ENCODE peak calls at places on chromosomes 4 and X, in seven cellular contexts. A is adrenal gland, F is IMR-90, G is Peyer's patch, K is transverse colon, E is K562, V is H54. Y is an unnamed sample.
A peak's percentile ranks its signal among the peaks of the same experiment; 100 is the strongest.

GRCh38 chr4:150229538-150229937 is 151.3 kb downstream of the DCLK2 start:
- DNase-seq in E (no peak), F (peak; percentile 93), G (no peak), A (no peak), K (no peak), V (no peak), Y (no peak)

GRCh38 chr4:19888587-19888986 is 363.1 kb upstream of the SLIT2 start:
- DNase-seq in E (peak; percentile 6), V (no peak), F (no peak), K (no peak), A (no peak), G (no peak), Y (no peak)

GRCh38 chrX:77415161-77415560 is 32.0 kb upstream of the FGF16 start:
- DNase-seq in V (no peak), G (no peak), E (no peak), A (no peak), K (no peak), F (no peak), Y (no peak)

GRCh38 chrX:150212672-150213480 is 150.2 kb upstream of the MAMLD1 start:
- DNase-seq in K (no peak), F (peak; percentile 52), V (no peak), E (no peak), A (no peak), G (no peak), Y (no peak)

GRCh38 chrX:9492901-9493300 is 28.0 kb downstream of the TBL1X start:
- DNase-seq in E (no peak), F (peak; percentile 12), V (no peak), A (no peak), K (no peak), G (no peak), Y (no peak)

GRCh38 chr4:5751073-5751917 is 40.3 kb downstream of the EVC start:
- DNase-seq in E (peak; percentile 3), A (no peak), K (no peak), F (peak; percentile 81), G (no peak), V (no peak), Y (no peak)

GRCh38 chrX:31178769-31179125 is 106.9 kb upstream of the FTHL17 start:
- DNase-seq in V (no peak), A (no peak), G (no peak), F (no peak), E (no peak), K (no peak), Y (no peak)

GRCh38 chrX:68185161-68185560 is 248.1 kb downstream of the OPHN1 start:
- DNase-seq in K (no peak), E (no peak), A (no peak), F (no peak), G (no peak), V (no peak), Y (no peak)

GRCh38 chr4:80215449-80216052 is 18.2 kb downstream of the PRDM8 start:
- DNase-seq in F (peak; percentile 64), E (peak; percentile 20), G (no peak), K (no peak), A (no peak), V (no peak), Y (peak; percentile 15)

GRCh38 chrX:32276153-32276552 is 935.2 kb downstream of the DMD start:
- DNase-seq in E (no peak), G (no peak), V (no peak), A (no peak), K (no peak), F (no peak), Y (no peak)

GRCh38 chr4:30718021-30718888 is 1.9 kb upstream of the PCDH7 start:
- DNase-seq in E (no peak), G (peak; percentile 50), F (peak; percentile 36), K (peak; percentile 19), A (peak; percentile 19), V (no peak), Y (no peak)

GRCh38 chrX:118208476-118208875 is 91.9 kb upstream of the KLHL13 start:
- DNase-seq in E (no peak), K (no peak), F (no peak), A (no peak), G (no peak), V (no peak), Y (no peak)

GRCh38 chr4:99677161-99677560 is 19.5 kb upstream of the C4orf54 start:
- DNase-seq in F (no peak), V (no peak), A (no peak), E (no peak), K (no peak), G (no peak), Y (no peak)

GRCh38 chr4:80507507-80507906 is 172.0 kb downstream of the CFAP299 start:
- DNase-seq in A (no peak), K (no peak), E (no peak), G (no peak), F (no peak), V (no peak), Y (peak; percentile 60)

GRCh38 chr4:66688674-66689073 is 856.6 kb downstream of the CENPC start:
- DNase-seq in K (no peak), A (no peak), G (no peak), V (no peak), E (no peak), F (peak; percentile 9), Y (peak; percentile 1)

GRCh38 chr4:88526221-88526815 is 2.7 kb upstream of the PYURF start:
- DNase-seq in A (peak; percentile 49), E (peak; percentile 22), V (no peak), F (no peak), G (no peak), K (no peak), Y (peak; percentile 25)

GRCh38 chr4:180150818-180151217 is 2092.4 kb upstream of the TENM3 start:
- DNase-seq in E (no peak), K (no peak), F (peak; percentile 12), G (no peak), V (no peak), A (no peak), Y (no peak)

GRCh38 chr4:68175562-68176155 is 46.0 kb upstream of the TMPRSS11F start:
- DNase-seq in E (peak; percentile 49), G (no peak), A (no peak), V (no peak), F (peak; percentile 51), K (no peak), Y (peak; percentile 42)

DNA sequence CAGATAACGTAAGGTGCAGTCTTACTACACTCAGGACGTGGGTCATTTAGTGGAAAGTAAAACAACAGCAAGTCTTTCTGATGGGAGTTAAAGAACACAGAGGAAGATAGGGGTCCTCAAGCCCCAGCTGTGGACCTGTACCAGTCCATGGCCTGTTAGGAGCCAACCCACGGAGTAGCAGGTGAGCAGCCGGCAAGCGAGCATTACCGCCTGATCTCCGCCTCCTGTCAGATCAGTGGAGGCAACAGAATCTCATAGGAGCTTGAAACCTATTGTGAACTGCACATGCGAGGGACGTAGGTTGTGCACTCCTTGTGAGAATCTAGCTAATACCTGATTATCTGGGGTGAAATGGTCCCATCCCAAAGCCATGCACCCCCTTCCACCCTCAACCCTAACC is 1180.8 kb downstream of the FSTL5 start:
- DNase-seq in V (no peak), A (no peak), F (no peak), K (no peak), E (no peak), G (no peak), Y (no peak)
- TF ChIP-seq POLR2A in V (no peak), A (no peak), F (no peak), K (no peak), E (no peak), G (no peak), Y (no peak)

GRCh38 chr4:111662496-111662895 is 482.8 kb upstream of the FAM241A start:
- DNase-seq in F (no peak), E (no peak), G (no peak), A (no peak), V (no peak), K (no peak), Y (no peak)
- TF ChIP-seq POLR2A in F (no peak), E (no peak), G (no peak), A (no peak), V (no peak), K (no peak), Y (no peak)

GRCh38 chr4:83029688-83030087 is 5.3 kb upstream of the COPS4 start:
- DNase-seq in F (no peak), K (no peak), G (no peak), A (no peak), E (no peak), V (no peak), Y (no peak)

GRCh38 chr4:83040269-83040668 is 5.3 kb downstream of the COPS4 start:
- DNase-seq in K (no peak), A (no peak), G (no peak), F (no peak), V (no peak), E (no peak), Y (no peak)

GRCh38 chr4:83036991-83037390 is 2.0 kb downstream of the COPS4 start:
- DNase-seq in G (no peak), K (no peak), F (no peak), V (no peak), E (no peak), A (no peak), Y (peak; percentile 57)

GRCh38 chr4:83028976-83029375 is 6.0 kb upstream of the COPS4 start:
- DNase-seq in K (no peak), E (no peak), V (no peak), G (no peak), F (no peak), A (no peak), Y (no peak)

GRCh38 chr4:83034630-83035494 is at the start of gene COPS4:
- DNase-seq in V (peak; percentile 68), K (peak; percentile 97), G (peak; percentile 94), E (peak; percentile 95), F (peak; percentile 100), A (peak; percentile 99), Y (peak; percentile 100)
- TF ChIP-seq POLR2A in V (peak; percentile 61), K (peak; percentile 77), G (peak; percentile 54), E (peak; percentile 95), F (peak; percentile 67), A (peak; percentile 71), Y (peak; percentile 94)

DNA sequence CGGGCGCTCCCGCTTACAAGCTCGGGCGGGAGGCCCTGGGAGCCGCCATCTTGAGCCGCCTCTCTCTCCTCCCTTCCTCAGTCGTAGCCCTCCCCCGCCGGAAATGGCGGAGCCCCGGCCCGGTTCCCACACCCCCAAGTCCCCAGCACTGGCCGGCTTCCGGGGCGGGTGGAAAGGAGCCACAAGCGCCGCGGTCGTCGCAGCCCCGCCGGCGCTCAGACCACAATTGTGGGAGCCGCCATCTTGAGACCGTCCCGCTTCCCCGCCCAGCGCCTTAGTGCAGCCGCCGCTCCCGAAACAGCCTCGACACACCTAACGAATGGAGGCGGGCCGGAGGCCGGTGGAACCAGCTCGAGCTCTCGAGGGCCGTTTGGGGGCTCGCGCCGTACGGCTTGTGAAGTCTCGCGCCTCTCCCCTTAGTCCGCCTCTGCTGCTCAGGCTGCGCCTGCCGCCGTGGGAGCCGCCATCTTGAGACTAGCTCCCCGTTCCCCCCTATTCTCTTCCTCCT is 440 bp downstream of the HCFC1 start:
- DNase-seq in V (peak; percentile 76), A (peak; percentile 92), G (peak; percentile 86), F (peak; percentile 84), K (peak; percentile 95), E (peak; percentile 63), Y (peak; percentile 86)
- TF ChIP-seq POLR2A in V (peak; percentile 33), A (no peak), G (peak; percentile 27), F (peak; percentile 82), K (peak; percentile 68), E (peak; percentile 72), Y (no peak)

GRCh38 chrX:81489987-81490386 is 288.1 kb downstream of the SH3BGRL start:
- DNase-seq in V (no peak), A (no peak), G (no peak), K (no peak), E (no peak), F (no peak), Y (no peak)
- TF ChIP-seq POLR2A in V (no peak), A (no peak), G (no peak), K (no peak), E (no peak), F (no peak), Y (no peak)

Y was measured in erythroblast.